ENCODE peak calls at places on chromosomes 16 and 17, in eight cellular contexts. One of them, this sample, is unnamed.

GRCh38 chr16:69186642-69187386 is at the start of gene SNTB2:
- DNase-seq in activated T-helper 1 cell treated with Interleukin-2 at 50 U/mL for 16 hours: peak; percentile 74
- DNase-seq in CD8-positive, alpha-beta T cell: peak; percentile 85
- DNase-seq in naive thymus-derived CD8-positive, alpha-beta T cell: peak; percentile 76
- DNase-seq in GM06990: peak; percentile 92
- DNase-seq in RPMI8226: peak; percentile 95
- DNase-seq in mucosa of gallbladder: peak; percentile 93
- DNase-seq in EL: peak; percentile 93
- DNase-seq in this sample: peak; percentile 91

GRCh38 chr16:86495756-86496261 is 14.5 kb upstream of the FOXF1 start:
- DNase-seq in CD8-positive, alpha-beta T cell: no peak
- DNase-seq in activated T-helper 1 cell treated with Interleukin-2 at 50 U/mL for 16 hours: no peak
- DNase-seq in EL: no peak
- DNase-seq in mucosa of gallbladder: no peak
- DNase-seq in naive thymus-derived CD8-positive, alpha-beta T cell: no peak
- DNase-seq in GM06990: no peak
- DNase-seq in RPMI8226: no peak
- DNase-seq in this sample: no peak

GRCh38 chr17:21081967-21082366 is 39.2 kb upstream of the USP22 start:
- DNase-seq in mucosa of gallbladder: no peak
- DNase-seq in RPMI8226: peak; percentile 10
- DNase-seq in CD8-positive, alpha-beta T cell: no peak
- DNase-seq in activated T-helper 1 cell treated with Interleukin-2 at 50 U/mL for 16 hours: no peak
- DNase-seq in naive thymus-derived CD8-positive, alpha-beta T cell: no peak
- DNase-seq in EL: no peak
- DNase-seq in GM06990: no peak
- DNase-seq in this sample: no peak

GRCh38 chr17:15470536-15470935 is 3.1 kb upstream of the CDRT4 start:
- DNase-seq in mucosa of gallbladder: no peak
- DNase-seq in GM06990: no peak
- DNase-seq in naive thymus-derived CD8-positive, alpha-beta T cell: no peak
- DNase-seq in activated T-helper 1 cell treated with Interleukin-2 at 50 U/mL for 16 hours: no peak
- DNase-seq in EL: no peak
- DNase-seq in CD8-positive, alpha-beta T cell: no peak
- DNase-seq in RPMI8226: no peak
- DNase-seq in this sample: no peak

GRCh38 chr17:888998-889401 is 90.6 kb downstream of the NXN start:
- DNase-seq in GM06990: no peak
- DNase-seq in CD8-positive, alpha-beta T cell: no peak
- DNase-seq in activated T-helper 1 cell treated with Interleukin-2 at 50 U/mL for 16 hours: no peak
- DNase-seq in naive thymus-derived CD8-positive, alpha-beta T cell: no peak
- DNase-seq in mucosa of gallbladder: no peak
- DNase-seq in EL: no peak
- DNase-seq in RPMI8226: peak; percentile 60
- DNase-seq in this sample: no peak

GRCh38 chr17:71460943-71461342 is 659.9 kb upstream of the SOX9 start:
- DNase-seq in activated T-helper 1 cell treated with Interleukin-2 at 50 U/mL for 16 hours: no peak
- DNase-seq in GM06990: no peak
- DNase-seq in CD8-positive, alpha-beta T cell: no peak
- DNase-seq in EL: peak; percentile 43
- DNase-seq in mucosa of gallbladder: peak; percentile 14
- DNase-seq in naive thymus-derived CD8-positive, alpha-beta T cell: no peak
- DNase-seq in RPMI8226: peak; percentile 23
- DNase-seq in this sample: no peak

GRCh38 chr17:81980752-81981239 is 3.4 kb downstream of the ASPSCR1 start:
- DNase-seq in activated T-helper 1 cell treated with Interleukin-2 at 50 U/mL for 16 hours: no peak
- DNase-seq in RPMI8226: no peak
- DNase-seq in GM06990: no peak
- DNase-seq in naive thymus-derived CD8-positive, alpha-beta T cell: no peak
- DNase-seq in CD8-positive, alpha-beta T cell: no peak
- DNase-seq in EL: no peak
- DNase-seq in mucosa of gallbladder: no peak
- DNase-seq in this sample: peak; percentile 42

GRCh38 chr17:27384261-27384701 is 72.0 kb upstream of the KSR1 start:
- DNase-seq in GM06990: no peak
- DNase-seq in mucosa of gallbladder: peak; percentile 75
- DNase-seq in CD8-positive, alpha-beta T cell: no peak
- DNase-seq in EL: peak; percentile 98
- DNase-seq in naive thymus-derived CD8-positive, alpha-beta T cell: no peak
- DNase-seq in activated T-helper 1 cell treated with Interleukin-2 at 50 U/mL for 16 hours: no peak
- DNase-seq in RPMI8226: no peak
- DNase-seq in this sample: no peak

GRCh38 chr16:67847064-67847861 is at the start of gene CENPT:
- DNase-seq in mucosa of gallbladder: no peak
- DNase-seq in naive thymus-derived CD8-positive, alpha-beta T cell: peak; percentile 55
- DNase-seq in activated T-helper 1 cell treated with Interleukin-2 at 50 U/mL for 16 hours: no peak
- DNase-seq in EL: peak; percentile 80
- DNase-seq in GM06990: no peak
- DNase-seq in CD8-positive, alpha-beta T cell: no peak
- DNase-seq in RPMI8226: peak; percentile 84
- DNase-seq in this sample: no peak

GRCh38 chr16:81366316-81366932 is 51.7 kb downstream of the GAN start:
- DNase-seq in EL: peak; percentile 55
- DNase-seq in RPMI8226: peak; percentile 21
- DNase-seq in GM06990: no peak
- DNase-seq in CD8-positive, alpha-beta T cell: no peak
- DNase-seq in activated T-helper 1 cell treated with Interleukin-2 at 50 U/mL for 16 hours: no peak
- DNase-seq in naive thymus-derived CD8-positive, alpha-beta T cell: peak; percentile 5
- DNase-seq in mucosa of gallbladder: no peak
- DNase-seq in this sample: no peak

GRCh38 chr16:83952940-83953795 is at the start of gene OSGIN1:
- DNase-seq in mucosa of gallbladder: peak; percentile 94
- DNase-seq in CD8-positive, alpha-beta T cell: peak; percentile 62
- DNase-seq in RPMI8226: peak; percentile 90
- DNase-seq in activated T-helper 1 cell treated with Interleukin-2 at 50 U/mL for 16 hours: no peak
- DNase-seq in GM06990: peak; percentile 73
- DNase-seq in EL: peak; percentile 94
- DNase-seq in naive thymus-derived CD8-positive, alpha-beta T cell: peak; percentile 47
- DNase-seq in this sample: no peak

GRCh38 chr17:16942141-16943031 is 29.5 kb downstream of the TNFRSF13B start:
- DNase-seq in naive thymus-derived CD8-positive, alpha-beta T cell: no peak
- DNase-seq in CD8-positive, alpha-beta T cell: no peak
- DNase-seq in activated T-helper 1 cell treated with Interleukin-2 at 50 U/mL for 16 hours: no peak
- DNase-seq in GM06990: no peak
- DNase-seq in EL: no peak
- DNase-seq in mucosa of gallbladder: no peak
- DNase-seq in RPMI8226: no peak
- DNase-seq in this sample: no peak

GRCh38 chr17:19270347-19270950 is 33.3 kb downstream of the EPN2 start:
- DNase-seq in RPMI8226: no peak
- DNase-seq in CD8-positive, alpha-beta T cell: no peak
- DNase-seq in activated T-helper 1 cell treated with Interleukin-2 at 50 U/mL for 16 hours: no peak
- DNase-seq in naive thymus-derived CD8-positive, alpha-beta T cell: no peak
- DNase-seq in GM06990: no peak
- DNase-seq in mucosa of gallbladder: no peak
- DNase-seq in EL: no peak
- DNase-seq in this sample: no peak

GRCh38 chr16:89297156-89297869 is 79.8 kb downstream of the ZNF778 start:
- DNase-seq in naive thymus-derived CD8-positive, alpha-beta T cell: no peak
- DNase-seq in mucosa of gallbladder: no peak
- DNase-seq in GM06990: no peak
- DNase-seq in EL: no peak
- DNase-seq in CD8-positive, alpha-beta T cell: no peak
- DNase-seq in activated T-helper 1 cell treated with Interleukin-2 at 50 U/mL for 16 hours: no peak
- DNase-seq in RPMI8226: no peak
- DNase-seq in this sample: no peak

GRCh38 chr17:17886747-17887146 is 50.0 kb upstream of the SREBF1 start:
- DNase-seq in activated T-helper 1 cell treated with Interleukin-2 at 50 U/mL for 16 hours: no peak
- DNase-seq in EL: no peak
- DNase-seq in CD8-positive, alpha-beta T cell: no peak
- DNase-seq in RPMI8226: no peak
- DNase-seq in GM06990: no peak
- DNase-seq in mucosa of gallbladder: peak; percentile 28
- DNase-seq in naive thymus-derived CD8-positive, alpha-beta T cell: no peak
- DNase-seq in this sample: no peak